ENCODE peak calls at places on chromosomes 1 and 21, in four cellular contexts. O is ascending aorta, Z is fibroblast of lung, E is ovary. A is an unnamed sample.

GRCh38 chr1:95002657-95003432 is 69.9 kb downstream of the ALG14 start:
- DNase-seq in O (no peak), Z (peak; percentile 49), E (no peak), A (peak; percentile 87)

GRCh38 chr1:151958959-151959358 is 34.7 kb downstream of the S100A10 start:
- DNase-seq in O (no peak), Z (no peak), E (no peak), A (no peak)

GRCh38 chr21:38773108-38774061 is 32.3 kb upstream of the ETS2 start:
- DNase-seq in O (peak; percentile 92), Z (peak; percentile 97), E (no peak), A (no peak)

GRCh38 chr1:96362623-96363022 is 359.0 kb upstream of the PTBP2 start:
- DNase-seq in O (no peak), Z (peak; percentile 99), E (no peak), A (no peak)

GRCh38 chr1:152501704-152502103 is 8.9 kb upstream of the LCE5A start:
- DNase-seq in O (no peak), Z (no peak), E (no peak), A (no peak)

GRCh38 chr1:24209097-24209496 is 22.0 kb upstream of the IFNLR1 start:
- DNase-seq in O (no peak), Z (no peak), E (no peak), A (no peak)

GRCh38 chr1:164592634-164593033 is 33.6 kb downstream of the PBX1 start:
- DNase-seq in O (no peak), Z (no peak), E (no peak), A (no peak)

GRCh38 chr1:201760516-201760915 is 68.4 kb upstream of the IPO9 start:
- DNase-seq in O (no peak), Z (peak; percentile 64), E (no peak), A (no peak)

GRCh38 chr1:109530457-109531204 is 9.0 kb upstream of the GPR61 start:
- DNase-seq in O (peak; percentile 53), Z (no peak), E (no peak), A (no peak)

GRCh38 chr1:149915429-149916192 is 2.0 kb downstream of the SV2A start:
- DNase-seq in O (no peak), Z (no peak), E (no peak), A (no peak)

GRCh38 chr1:227762231-227762911 is 27.1 kb downstream of the SNAP47 start:
- DNase-seq in O (peak; percentile 90), Z (peak; percentile 79), E (peak; percentile 82), A (peak; percentile 85)
- H3K4me1 ChIP-seq in O (peaks cover 3% of the 10 kb centered on the region), Z (peaks cover 21% of the 10 kb centered on the region), E (peaks cover 2% of the 10 kb centered on the region), A (peaks cover 4% of the 10 kb centered on the region)

GRCh38 chr1:204506091-204506968 is 9.9 kb upstream of the MDM4 start:
- DNase-seq in O (peak; percentile 84), Z (peak; percentile 91), E (peak; percentile 69), A (peak; percentile 66)
- H3K4me1 ChIP-seq in O (peaks cover 4% of the 10 kb centered on the region), Z (peaks cover 4% of the 10 kb centered on the region), E (peaks cover 2% of the 10 kb centered on the region), A (no peaks in the 10 kb centered on the region)

GRCh38 chr1:87795615-87796337 is 467.1 kb downstream of the LMO4 start:
- DNase-seq in O (no peak), Z (no peak), E (no peak), A (no peak)
- H3K4me1 ChIP-seq in O (no peaks in the 10 kb centered on the region), Z (peaks cover 3% of the 10 kb centered on the region), E (no peaks in the 10 kb centered on the region), A (no peaks in the 10 kb centered on the region)

GRCh38 chr1:29167904-29168303 is 13.8 kb downstream of the SRSF4 start:
- DNase-seq in O (no peak), Z (no peak), E (no peak), A (no peak)

GRCh38 chr1:29162476-29163138 is 19.1 kb downstream of the SRSF4 start:
- DNase-seq in O (peak; percentile 79), Z (peak; percentile 47), E (no peak), A (no peak)

GRCh38 chr1:29161977-29162376 is 19.7 kb downstream of the SRSF4 start:
- DNase-seq in O (no peak), Z (no peak), E (no peak), A (no peak)

GRCh38 chr1:29164588-29164987 is 17.1 kb downstream of the SRSF4 start:
- DNase-seq in O (no peak), Z (no peak), E (no peak), A (no peak)

GRCh38 chr1:29166291-29166878 is 15.3 kb downstream of the SRSF4 start:
- DNase-seq in O (no peak), Z (no peak), E (no peak), A (no peak)
- H3K4me1 ChIP-seq in O (peaks cover 9% of the 10 kb centered on the region), Z (peaks cover 9% of the 10 kb centered on the region), E (peaks cover 8% of the 10 kb centered on the region), A (peaks cover 16% of the 10 kb centered on the region)

GRCh38 chr1:153546371-153546770 is 765 bp upstream of the S100A4 start:
- DNase-seq in O (no peak), Z (no peak), E (no peak), A (no peak)

GRCh38 chr1:153543738-153544135 is 1.9 kb downstream of the S100A4 start:
- DNase-seq in O (no peak), Z (no peak), E (no peak), A (no peak)

GRCh38 chr1:153545067-153546055 is at the start of gene S100A4:
- DNase-seq in O (peak; percentile 97), Z (peak; percentile 94), E (peak; percentile 82), A (peak; percentile 95)

GRCh38 chr1:153542956-153543737 is 2.4 kb upstream of the S100A5 start:
- DNase-seq in O (no peak), Z (peak; percentile 37), E (no peak), A (no peak)

GRCh38 chr1:153544453-153545066 is 1.0 kb downstream of the S100A4 start:
- DNase-seq in O (no peak), Z (no peak), E (no peak), A (no peak)
- H3K4me1 ChIP-seq in O (peaks cover 65% of the 10 kb centered on the region), Z (peaks cover 42% of the 10 kb centered on the region), E (peaks cover 29% of the 10 kb centered on the region), A (peaks cover 26% of the 10 kb centered on the region)

GRCh38 chr1:206579747-206580437 is 32.4 kb downstream of the EIF2D start:
- DNase-seq in O (peak; percentile 92), Z (peak; percentile 86), E (no peak), A (no peak)
- H3K4me1 ChIP-seq in O (peaks cover 5% of the 10 kb centered on the region), Z (no peaks in the 10 kb centered on the region), E (no peaks in the 10 kb centered on the region), A (no peaks in the 10 kb centered on the region)

GRCh38 chr1:160836981-160837557 is 25.6 kb downstream of the CD244 start:
- DNase-seq in O (no peak), Z (no peak), E (no peak), A (no peak)
- H3K4me1 ChIP-seq in O (no peaks in the 10 kb centered on the region), Z (no peaks in the 10 kb centered on the region), E (peaks cover 4% of the 10 kb centered on the region), A (no peaks in the 10 kb centered on the region)

A was measured in uterus.